ENCODE peak calls at places on chromosomes 11 and 22, in eight cellular contexts. P is A549, A is testis, U is H54, Q is body of pancreas, Z is stomach, S is uterus, I is IMR-90. O is an unnamed sample.

GRCh38 chr11:91435694-91436375 is 788.8 kb upstream of the FAT3 start:
- DNase-seq in S (no peak), P (no peak), Q (no peak), I (no peak), Z (peak), U (no peak), A (peak), O (no peak)

GRCh38 chr11:86571273-86571948 is 101.0 kb downstream of the ME3 start:
- DNase-seq in Z (no peak), P (peak), S (no peak), U (no peak), A (no peak), I (no peak), Q (no peak), O (peak)

GRCh38 chr22:38755155-38755910 is 465 bp downstream of the SUN2 start:
- DNase-seq in A (peak), S (peak), I (peak), Z (peak), P (peak), Q (peak), U (peak), O (peak)

GRCh38 chr11:101255036-101255435 is 125.4 kb upstream of the PGR start:
- DNase-seq in P (no peak), I (no peak), A (no peak), U (no peak), Z (no peak), Q (no peak), S (no peak), O (no peak)

GRCh38 chr11:134607963-134608750 is 196.1 kb upstream of the B3GAT1 start:
- DNase-seq in U (no peak), I (no peak), S (no peak), P (no peak), A (no peak), Q (no peak), Z (no peak), O (no peak)

GRCh38 chr22:50691521-50691920 is 18.9 kb downstream of the SHANK3 start:
- DNase-seq in S (no peak), Q (no peak), P (no peak), A (no peak), U (no peak), I (peak), Z (no peak), O (peak)

GRCh38 chr11:125457814-125458343 is 38.2 kb downstream of the FEZ1 start:
- DNase-seq in Z (no peak), P (no peak), S (peak), I (peak), U (no peak), A (peak), Q (peak), O (peak)

GRCh38 chr11:57493507-57494503 is 21.7 kb downstream of the SLC43A1 start:
- DNase-seq in Q (peak), Z (peak), S (peak), I (peak), A (peak), U (no peak), P (no peak), O (peak)

GRCh38 chr22:22241554-22241898 is 3.1 kb upstream of the VPREB1 start:
- DNase-seq in A (no peak), I (no peak), U (no peak), P (no peak), Z (no peak), Q (no peak), S (no peak), O (no peak)

GRCh38 chr22:48423481-48423901 is 1404.2 kb downstream of the BRD1 start:
- DNase-seq in A (no peak), I (no peak), U (no peak), P (no peak), S (no peak), Z (no peak), Q (no peak), O (no peak)

GRCh38 chr11:104164028-104164520 is at the start of gene PDGFD:
- DNase-seq in A (peak), S (peak), U (peak), Q (peak), Z (peak), I (peak), P (peak), O (peak)

GRCh38 chr11:109902764-109903436 is 190.3 kb upstream of the ZC3H12C start:
- DNase-seq in A (no peak), Q (no peak), P (no peak), S (no peak), Z (no peak), U (no peak), I (no peak), O (no peak)

GRCh38 chr22:33539902-33540751 is 380.1 kb downstream of the LARGE1 start:
- DNase-seq in Z (peak), S (peak), U (no peak), Q (peak), I (peak), A (peak), P (peak), O (peak)

GRCh38 chr22:21030621-21031544 is 1.5 kb downstream of the SLC7A4 start:
- DNase-seq in S (no peak), P (no peak), A (no peak), Z (no peak), U (no peak), I (no peak), Q (no peak), O (no peak)

GRCh38 chr11:33207408-33207985 is 46.2 kb upstream of the CSTF3 start:
- DNase-seq in Z (peak), P (no peak), A (no peak), Q (peak), I (peak), U (no peak), S (peak), O (no peak)

GRCh38 chr22:48305726-48306235 is 1521.9 kb downstream of the BRD1 start:
- DNase-seq in A (no peak), Q (no peak), U (no peak), P (no peak), Z (no peak), I (no peak), S (no peak), O (no peak)

GRCh38 chr11:124865181-124865901 is at the start of gene ROBO3:
- DNase-seq in Q (no peak), S (no peak), U (no peak), I (no peak), P (no peak), Z (no peak), A (no peak), O (no peak)

GRCh38 chr22:50340157-50340879 is 2.8 kb upstream of the PPP6R2 start:
- DNase-seq in U (no peak), Q (no peak), I (no peak), A (peak), P (no peak), Z (no peak), S (no peak), O (no peak)

GRCh38 chr11:68685656-68686380 is 1.5 kb downstream of the GAL start:
- DNase-seq in S (no peak), Q (no peak), Z (no peak), U (no peak), I (no peak), P (no peak), A (no peak), O (no peak)

GRCh38 chr11:106415510-106415909 is 338.0 kb downstream of the AASDHPPT start:
- DNase-seq in U (no peak), Z (no peak), S (no peak), I (no peak), Q (no peak), A (no peak), P (no peak), O (no peak)

GRCh38 chr11:113876074-113876797 is 864 bp upstream of the USP28 start:
- DNase-seq in S (peak), Z (no peak), I (no peak), P (no peak), U (no peak), Q (no peak), A (peak), O (peak)
- TF ChIP-seq POLR2A in S (no peak), Z (no peak), I (no peak), P (no peak), U (no peak), Q (no peak), A (no peak), O (no peak)

GRCh38 chr22:19522190-19522880 is 1.9 kb downstream of the CLDN5 start:
- DNase-seq in S (no peak), I (no peak), U (no peak), Q (no peak), P (no peak), Z (no peak), A (no peak), O (no peak)

GRCh38 chr22:19524170-19525115 is at the start of gene CLDN5:
- DNase-seq in Z (no peak), I (no peak), P (no peak), U (no peak), S (peak), Q (no peak), A (peak), O (no peak)

GRCh38 chr22:19525116-19525660 is 978 bp upstream of the CLDN5 start:
- DNase-seq in U (no peak), P (no peak), A (no peak), Q (no peak), I (no peak), Z (no peak), S (no peak), O (no peak)

GRCh38 chr22:19522881-19523239 is 1.4 kb downstream of the CLDN5 start:
- DNase-seq in A (no peak), Z (no peak), U (no peak), I (no peak), Q (no peak), P (no peak), S (no peak), O (no peak)

DNA sequence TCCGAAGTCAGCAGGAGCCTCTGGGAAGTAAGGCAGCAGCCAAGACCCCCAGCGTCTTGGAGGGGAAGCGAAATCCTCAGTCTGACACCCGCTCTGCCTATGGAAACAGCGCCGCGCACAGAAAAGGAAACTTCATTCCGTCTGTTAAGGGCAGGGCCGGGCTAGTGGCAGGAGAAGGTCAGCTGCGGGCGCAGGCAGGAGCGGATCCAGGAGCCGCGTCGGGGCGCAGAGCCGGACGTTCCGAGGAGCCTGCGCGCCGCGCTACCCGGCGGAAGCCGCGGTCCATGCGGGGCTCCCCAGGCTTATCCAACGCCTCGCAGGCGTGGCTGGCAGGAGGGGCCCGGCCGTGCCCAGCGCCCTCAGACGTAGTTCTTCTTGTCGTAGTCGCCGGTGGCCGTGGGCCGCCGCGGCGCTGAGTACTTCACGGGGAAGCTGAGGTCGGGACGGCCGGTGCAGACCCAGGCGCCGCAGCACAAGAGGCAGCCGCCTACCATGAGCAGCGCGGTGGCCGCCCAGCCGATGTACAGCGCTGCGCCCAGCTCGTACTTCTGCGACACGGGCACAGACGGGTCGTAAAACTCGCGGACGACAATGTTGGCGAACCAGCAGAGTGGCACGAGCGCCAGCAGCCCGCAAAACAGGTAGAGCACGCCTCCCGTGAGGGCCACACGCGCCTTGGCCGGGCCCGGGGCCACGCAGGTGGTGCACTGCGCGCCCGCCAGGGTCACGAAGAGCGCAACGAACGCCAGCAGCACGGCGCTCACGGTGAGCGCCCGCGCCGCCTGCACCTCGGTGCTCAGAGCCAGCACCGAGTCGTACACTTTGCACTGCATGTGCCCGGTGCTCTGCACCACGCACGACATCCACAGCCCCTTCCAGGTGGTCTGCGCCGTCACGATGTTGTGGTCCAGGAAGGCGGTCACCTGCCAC is 705 bp downstream of the CLDN5 start:
- DNase-seq in U (no peak), Q (no peak), A (no peak), I (peak), Z (no peak), S (no peak), P (no peak), O (no peak)
- TF ChIP-seq POLR2A in U (no peak), Q (no peak), A (no peak), I (no peak), Z (no peak), S (no peak), P (no peak), O (no peak)

DNA sequence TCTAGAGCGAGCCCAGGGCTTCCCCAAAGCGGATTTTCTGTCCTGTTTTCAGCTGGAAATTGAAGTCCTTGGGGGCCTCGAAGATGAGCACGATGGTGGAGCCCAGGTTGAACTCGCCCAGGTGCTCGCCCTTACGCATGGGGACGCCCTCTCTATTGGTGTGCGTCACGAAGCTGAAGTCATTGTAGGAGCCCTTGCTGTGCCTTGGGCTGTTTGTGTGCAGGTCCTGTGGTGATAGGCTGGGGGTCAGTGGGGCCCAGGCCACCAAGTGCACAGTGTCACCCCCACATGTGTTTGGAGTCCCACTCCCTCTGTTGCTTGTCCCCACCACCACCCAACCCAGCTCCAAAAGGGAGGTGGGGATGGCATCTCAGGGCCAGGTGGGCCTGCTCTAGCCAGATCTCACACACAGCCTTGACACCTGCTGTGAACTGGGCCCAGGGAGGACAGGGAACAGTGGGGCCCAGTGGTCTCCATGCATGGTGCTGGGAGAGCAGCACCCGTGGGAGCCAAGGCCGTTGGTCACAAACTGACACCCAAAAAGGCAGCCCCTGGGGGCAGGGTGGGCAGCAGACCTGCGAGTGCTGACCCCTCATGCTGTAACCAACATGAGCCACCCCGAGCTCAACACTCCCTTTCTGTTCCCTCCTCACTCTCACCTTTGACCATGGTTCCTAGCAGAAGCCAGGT is 42.3 kb downstream of the PISD start:
- DNase-seq in P (no peak), U (no peak), S (no peak), Q (no peak), I (no peak), A (no peak), Z (no peak), O (no peak)
- TF ChIP-seq POLR2A in P (no peak), U (no peak), S (no peak), Q (no peak), I (no peak), A (no peak), Z (no peak), O (no peak)

DNA sequence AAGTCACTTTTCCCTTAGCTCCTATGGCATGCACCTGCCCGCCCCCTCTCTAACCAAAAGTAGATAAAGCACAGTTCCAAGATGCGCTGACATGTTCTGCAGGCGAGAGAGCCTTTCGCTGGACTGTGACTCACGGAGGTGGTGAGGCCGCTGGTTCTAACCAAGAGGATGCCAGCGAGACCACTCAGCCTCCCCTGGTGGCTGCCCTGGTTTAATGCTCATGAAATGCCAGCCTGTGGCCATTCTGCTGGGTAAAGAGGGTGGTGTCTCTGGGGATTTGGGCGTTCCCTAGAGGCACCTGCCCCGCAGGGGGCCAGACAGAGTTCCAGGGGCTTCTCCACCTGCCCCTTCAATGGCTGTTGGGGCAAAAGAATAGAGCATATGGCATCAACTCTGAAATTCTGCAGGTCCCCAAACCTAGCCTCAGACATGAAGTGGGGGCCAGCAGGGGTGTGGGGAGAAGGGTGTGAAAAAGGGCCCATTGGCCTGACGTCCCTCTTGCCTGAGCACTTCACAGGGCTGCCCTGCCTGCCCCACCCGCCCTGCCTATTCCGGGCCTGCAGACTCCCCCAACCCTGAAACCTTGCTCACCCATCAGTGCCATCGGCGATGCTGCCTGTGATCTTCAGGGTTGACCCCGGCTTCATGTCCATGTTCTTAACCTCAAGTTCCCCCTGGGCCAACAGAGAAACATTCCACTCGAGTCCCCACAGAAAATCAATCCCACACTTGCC is 8.5 kb downstream of the LGALS2 start:
- DNase-seq in A (no peak), P (peak), S (no peak), Z (no peak), U (peak), I (peak), Q (peak), O (no peak)
- TF ChIP-seq POLR2A in A (no peak), P (no peak), S (no peak), Z (no peak), U (no peak), I (no peak), Q (no peak), O (no peak)

GRCh38 chr22:37561209-37562048 is 1.1 kb downstream of the CDC42EP1 start:
- DNase-seq in A (peak), Q (peak), P (peak), Z (peak), U (peak), I (peak), S (peak), O (peak)
- TF ChIP-seq POLR2A in A (no peak), Q (peak), P (no peak), Z (no peak), U (no peak), I (no peak), S (peak), O (peak)

GRCh38 chr11:77410076-77410827 is 63.6 kb downstream of the PAK1 start:
- DNase-seq in A (no peak), Q (no peak), I (no peak), U (no peak), S (no peak), P (no peak), Z (no peak), O (no peak)

GRCh38 chr11:77413850-77414249 is 60.0 kb downstream of the PAK1 start:
- DNase-seq in I (no peak), U (no peak), Z (no peak), Q (no peak), S (no peak), P (no peak), A (no peak), O (no peak)

GRCh38 chr11:77411238-77411637 is 62.7 kb downstream of the PAK1 start:
- DNase-seq in U (peak), I (peak), Q (peak), S (peak), A (peak), P (peak), Z (no peak), O (peak)

GRCh38 chr11:77412814-77413213 is 61.1 kb downstream of the PAK1 start:
- DNase-seq in S (no peak), Z (no peak), U (no peak), I (no peak), Q (no peak), P (no peak), A (no peak), O (no peak)

GRCh38 chr11:77411717-77412441 is 62.0 kb downstream of the PAK1 start:
- DNase-seq in U (peak), S (peak), A (peak), Q (peak), I (peak), P (peak), Z (peak), O (peak)
- TF ChIP-seq POLR2A in U (peak), S (no peak), A (no peak), Q (peak), I (no peak), P (peak), Z (no peak), O (peak)

DNA sequence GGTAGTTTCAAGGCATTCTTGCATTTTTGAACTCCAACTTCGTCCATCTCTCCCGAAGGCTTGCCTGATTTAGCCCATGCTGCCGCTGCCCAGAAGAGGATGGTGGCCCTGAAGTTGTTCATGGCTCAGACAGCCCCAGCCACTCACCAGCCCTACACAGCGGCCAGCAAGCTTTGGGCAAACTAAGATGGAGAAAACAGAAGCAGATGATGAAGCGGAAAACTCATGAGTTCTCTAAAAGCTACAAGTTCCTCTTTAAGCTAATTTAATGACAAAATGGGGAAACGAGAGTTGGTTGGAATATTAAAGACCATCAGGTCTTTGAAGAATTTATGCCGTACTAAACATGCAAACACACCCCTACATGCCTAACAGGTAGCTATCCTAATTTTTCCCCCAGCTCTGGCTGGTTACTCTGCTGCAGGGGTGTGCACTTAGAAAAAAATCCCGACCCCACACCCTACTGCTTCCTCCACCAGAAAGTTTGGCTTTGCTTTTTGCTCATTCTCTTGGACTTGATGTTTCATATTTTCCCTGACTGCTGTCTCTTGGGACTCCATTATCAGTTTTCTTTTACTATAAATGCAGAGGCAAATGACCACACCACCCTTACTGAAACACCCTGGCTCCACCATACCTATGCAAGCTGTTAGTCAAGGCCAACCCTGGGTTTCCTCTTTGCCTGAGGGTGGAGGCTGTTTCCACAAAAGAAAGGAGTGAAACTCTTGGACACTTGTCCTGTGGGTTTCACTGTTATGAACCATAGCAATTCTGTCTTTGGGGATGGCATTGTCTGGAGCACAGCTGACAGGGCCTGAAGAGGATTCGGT is at the start of gene MPEG1:
- DNase-seq in Q (peak), U (no peak), A (no peak), S (no peak), Z (no peak), I (no peak), P (no peak), O (no peak)
- TF ChIP-seq POLR2A in Q (no peak), U (no peak), A (no peak), S (no peak), Z (no peak), I (no peak), P (no peak), O (peak)

O was measured in transverse colon.